ENCODE peak calls at places on chromosomes 12 and 14, in seven cellular contexts. One of them, this sample, is unnamed.

GRCh38 chr14:50249118-50249775 is 17.9 kb upstream of the SOS2 start:
- DNase-seq in GM12878: no peak
- DNase-seq in H1: no peak
- DNase-seq in HepG2: no peak
- DNase-seq in IMR-90: peak; percentile 8
- DNase-seq in K562: no peak
- DNase-seq in SK-N-SH: no peak
- DNase-seq in this sample: no peak

GRCh38 chr12:76010732-76011458 is 20.7 kb downstream of the PHLDA1 start:
- DNase-seq in IMR-90: peak; percentile 35
- DNase-seq in HepG2: peak; percentile 81
- DNase-seq in H1: no peak
- DNase-seq in K562: no peak
- DNase-seq in SK-N-SH: no peak
- DNase-seq in GM12878: no peak
- DNase-seq in this sample: no peak

GRCh38 chr12:28583771-28584261 is 393.6 kb downstream of the CCDC91 start:
- DNase-seq in IMR-90: peak; percentile 34
- DNase-seq in HepG2: no peak
- DNase-seq in SK-N-SH: no peak
- DNase-seq in H1: no peak
- DNase-seq in K562: no peak
- DNase-seq in GM12878: no peak
- DNase-seq in this sample: no peak

GRCh38 chr14:69695664-69696527 is 71.0 kb upstream of the SRSF5 start:
- DNase-seq in SK-N-SH: peak; percentile 67
- DNase-seq in IMR-90: peak; percentile 30
- DNase-seq in HepG2: no peak
- DNase-seq in GM12878: no peak
- DNase-seq in H1: no peak
- DNase-seq in K562: no peak
- DNase-seq in this sample: no peak

GRCh38 chr14:49250517-49250916 is 335.7 kb downstream of the RPS29 start:
- DNase-seq in H1: no peak
- DNase-seq in GM12878: no peak
- DNase-seq in IMR-90: no peak
- DNase-seq in SK-N-SH: no peak
- DNase-seq in HepG2: no peak
- DNase-seq in K562: no peak
- DNase-seq in this sample: no peak

GRCh38 chr12:94168041-94168440 is 19.7 kb downstream of the PLXNC1 start:
- DNase-seq in IMR-90: no peak
- DNase-seq in SK-N-SH: no peak
- DNase-seq in H1: no peak
- DNase-seq in HepG2: no peak
- DNase-seq in GM12878: no peak
- DNase-seq in K562: no peak
- DNase-seq in this sample: no peak

GRCh38 chr12:130424858-130425697 is 87.4 kb downstream of the PIWIL1 start:
- DNase-seq in SK-N-SH: no peak
- DNase-seq in IMR-90: no peak
- DNase-seq in H1: peak; percentile 32
- DNase-seq in GM12878: no peak
- DNase-seq in HepG2: no peak
- DNase-seq in K562: no peak
- DNase-seq in this sample: no peak

GRCh38 chr12:3795096-3795799 is 42.3 kb upstream of the CRACR2A start:
- DNase-seq in IMR-90: no peak
- DNase-seq in K562: no peak
- DNase-seq in GM12878: no peak
- DNase-seq in H1: no peak
- DNase-seq in HepG2: peak; percentile 19
- DNase-seq in SK-N-SH: no peak
- DNase-seq in this sample: no peak

GRCh38 chr14:36317650-36318049 is 2.8 kb downstream of the MBIP start:
- DNase-seq in IMR-90: peak; percentile 11
- DNase-seq in H1: no peak
- DNase-seq in GM12878: no peak
- DNase-seq in SK-N-SH: no peak
- DNase-seq in K562: no peak
- DNase-seq in HepG2: no peak
- DNase-seq in this sample: peak; percentile 5

GRCh38 chr12:12582895-12583303 is 20.2 kb upstream of the DUSP16 start:
- DNase-seq in HepG2: peak; percentile 71
- DNase-seq in SK-N-SH: no peak
- DNase-seq in H1: no peak
- DNase-seq in K562: no peak
- DNase-seq in GM12878: peak; percentile 100
- DNase-seq in IMR-90: peak; percentile 67
- DNase-seq in this sample: peak; percentile 94

GRCh38 chr12:133231001-133231400 is 4.7 kb downstream of the ANHX start:
- DNase-seq in IMR-90: no peak
- DNase-seq in GM12878: no peak
- DNase-seq in K562: no peak
- DNase-seq in H1: no peak
- DNase-seq in HepG2: no peak
- DNase-seq in SK-N-SH: no peak
- DNase-seq in this sample: no peak

GRCh38 chr12:76030378-76031080 is 1.0 kb downstream of the PHLDA1 start:
- DNase-seq in SK-N-SH: peak; percentile 67
- DNase-seq in GM12878: no peak
- DNase-seq in IMR-90: peak; percentile 52
- DNase-seq in K562: no peak
- DNase-seq in H1: peak; percentile 63
- DNase-seq in HepG2: no peak
- DNase-seq in this sample: peak; percentile 70

GRCh38 chr12:15928870-15929571 is 17.9 kb downstream of the DERA start:
- DNase-seq in HepG2: no peak
- DNase-seq in K562: no peak
- DNase-seq in SK-N-SH: no peak
- DNase-seq in GM12878: peak; percentile 34
- DNase-seq in H1: no peak
- DNase-seq in IMR-90: no peak
- DNase-seq in this sample: no peak

GRCh38 chr12:55932546-55932919 is 1.6 kb downstream of the DGKA start:
- DNase-seq in IMR-90: peak; percentile 33
- DNase-seq in H1: no peak
- DNase-seq in SK-N-SH: peak; percentile 44
- DNase-seq in GM12878: no peak
- DNase-seq in K562: no peak
- DNase-seq in HepG2: no peak
- DNase-seq in this sample: no peak

GRCh38 chr12:23921099-23921846 is 28.2 kb downstream of the SOX5 start:
- DNase-seq in IMR-90: peak; percentile 5
- DNase-seq in K562: no peak
- DNase-seq in SK-N-SH: no peak
- DNase-seq in HepG2: no peak
- DNase-seq in H1: no peak
- DNase-seq in GM12878: no peak
- DNase-seq in this sample: no peak

DNA sequence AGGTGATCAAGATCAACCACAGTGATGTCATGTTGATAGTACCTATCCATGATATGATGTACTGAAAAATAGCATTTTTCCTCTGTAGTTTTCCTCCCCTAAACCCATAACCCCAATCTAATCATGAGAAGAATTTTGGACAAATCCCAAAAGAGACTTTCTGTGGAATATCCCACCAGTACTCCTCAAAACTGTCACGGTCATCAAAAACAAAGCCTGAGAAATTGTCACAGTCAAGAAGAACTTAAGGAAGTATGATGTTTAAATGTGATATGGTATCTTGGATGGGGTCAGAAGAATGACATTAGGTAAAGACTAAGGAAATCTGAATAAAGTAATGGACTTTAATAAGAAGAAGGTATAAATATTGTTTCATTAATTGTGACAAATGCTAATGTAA is 248.8 kb downstream of the RMST start:
- DNase-seq in GM12878: no peak
- DNase-seq in SK-N-SH: no peak
- DNase-seq in H1: no peak
- DNase-seq in HepG2: no peak
- DNase-seq in IMR-90: no peak
- DNase-seq in K562: no peak
- DNase-seq in this sample: no peak
- TF ChIP-seq RFX5 in GM12878: no peak
- TF ChIP-seq RFX5 in SK-N-SH: no peak
- TF ChIP-seq RFX5 in H1: no peak
- TF ChIP-seq RFX5 in HepG2: no peak
- TF ChIP-seq RFX5 in IMR-90: no peak
- TF ChIP-seq RFX5 in K562: no peak
- TF ChIP-seq RFX5 in this sample: no peak

DNA sequence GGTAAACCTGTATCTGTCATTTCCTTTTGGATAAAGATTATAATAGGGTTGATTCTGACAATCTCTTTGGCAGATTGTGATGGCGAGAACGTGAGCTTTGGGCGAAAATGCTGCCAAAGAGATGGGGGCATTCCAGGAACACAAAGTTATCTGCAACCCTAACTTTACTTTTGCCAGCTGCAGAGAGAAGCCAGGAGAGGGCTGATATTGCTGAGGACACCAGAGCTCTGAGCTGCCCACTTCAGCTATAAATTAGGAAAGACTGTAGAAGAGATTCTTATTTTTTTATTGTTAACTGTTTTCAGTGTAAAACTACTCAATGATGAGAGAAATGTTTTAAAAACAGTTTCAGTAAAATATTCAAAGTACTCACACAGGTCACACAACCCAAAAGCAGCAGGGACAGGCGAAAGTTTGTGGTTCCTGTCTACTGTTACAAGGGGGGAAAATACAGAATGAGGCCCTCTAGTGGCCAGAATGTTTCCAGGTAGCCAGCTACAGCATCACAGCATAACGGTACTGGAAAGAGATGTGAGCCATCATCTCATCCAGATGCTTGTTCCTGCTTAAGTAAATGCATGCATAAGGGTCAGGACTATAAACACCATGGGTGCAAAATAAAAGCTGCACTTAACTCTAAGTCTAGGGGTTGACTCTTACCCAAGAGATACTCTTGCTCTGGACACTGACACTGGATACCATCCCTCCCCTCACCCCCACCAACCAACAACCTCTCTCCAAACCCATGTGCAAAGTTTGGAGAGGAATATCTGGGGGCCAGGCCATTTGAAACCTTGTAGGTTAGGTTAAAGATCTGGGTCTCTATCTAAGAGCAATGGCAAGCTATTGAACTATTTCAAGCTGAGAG is 498.4 kb downstream of the RMST start:
- DNase-seq in IMR-90: no peak
- DNase-seq in H1: peak; percentile 64
- DNase-seq in SK-N-SH: peak; percentile 19
- DNase-seq in GM12878: peak; percentile 3
- DNase-seq in K562: peak; percentile 29
- DNase-seq in HepG2: peak; percentile 14
- DNase-seq in this sample: peak; percentile 31
- TF ChIP-seq RFX5 in IMR-90: no peak
- TF ChIP-seq RFX5 in H1: no peak
- TF ChIP-seq RFX5 in SK-N-SH: no peak
- TF ChIP-seq RFX5 in GM12878: no peak
- TF ChIP-seq RFX5 in K562: no peak
- TF ChIP-seq RFX5 in HepG2: no peak
- TF ChIP-seq RFX5 in this sample: no peak

DNA sequence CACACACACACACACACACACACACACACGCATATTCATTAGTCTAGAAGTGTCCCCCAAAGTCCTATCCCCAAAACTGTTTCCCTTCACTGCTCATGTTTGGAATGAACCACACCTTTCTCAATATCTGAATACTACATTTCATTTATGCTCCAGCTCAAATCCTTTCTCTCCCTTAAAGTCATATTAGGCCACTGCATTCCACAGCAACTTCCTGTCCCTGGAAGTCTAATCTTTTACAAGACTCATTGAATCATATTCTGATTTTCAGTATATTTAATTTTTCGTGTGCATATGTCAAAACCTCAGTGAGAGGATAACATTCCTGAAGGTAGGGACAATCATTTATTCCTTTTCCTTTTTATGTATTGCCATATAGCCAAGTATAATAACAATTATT is 155.6 kb upstream of the LMNTD1 start:
- DNase-seq in SK-N-SH: no peak
- DNase-seq in GM12878: no peak
- DNase-seq in HepG2: no peak
- DNase-seq in K562: no peak
- DNase-seq in IMR-90: no peak
- DNase-seq in H1: no peak
- DNase-seq in this sample: no peak
- TF ChIP-seq RFX5 in SK-N-SH: no peak
- TF ChIP-seq RFX5 in GM12878: no peak
- TF ChIP-seq RFX5 in HepG2: no peak
- TF ChIP-seq RFX5 in K562: no peak
- TF ChIP-seq RFX5 in IMR-90: no peak
- TF ChIP-seq RFX5 in H1: no peak
- TF ChIP-seq RFX5 in this sample: no peak

GRCh38 chr12:1803736-1804135 is 16.6 kb upstream of the LRTM2 start:
- DNase-seq in K562: no peak
- DNase-seq in GM12878: no peak
- DNase-seq in H1: no peak
- DNase-seq in SK-N-SH: peak; percentile 14
- DNase-seq in IMR-90: no peak
- DNase-seq in HepG2: no peak
- DNase-seq in this sample: no peak

GRCh38 chr12:1800646-1801284 is 19.6 kb upstream of the LRTM2 start:
- DNase-seq in IMR-90: peak; percentile 54
- DNase-seq in GM12878: no peak
- DNase-seq in K562: no peak
- DNase-seq in SK-N-SH: peak; percentile 68
- DNase-seq in HepG2: peak; percentile 37
- DNase-seq in H1: peak; percentile 68
- DNase-seq in this sample: peak; percentile 37

GRCh38 chr12:1799882-1800645 is 20.3 kb upstream of the LRTM2 start:
- DNase-seq in H1: no peak
- DNase-seq in GM12878: no peak
- DNase-seq in SK-N-SH: peak; percentile 18
- DNase-seq in K562: no peak
- DNase-seq in IMR-90: no peak
- DNase-seq in HepG2: no peak
- DNase-seq in this sample: no peak

GRCh38 chr12:1799068-1799881 is 21.1 kb upstream of the LRTM2 start:
- DNase-seq in K562: no peak
- DNase-seq in GM12878: no peak
- DNase-seq in SK-N-SH: peak; percentile 11
- DNase-seq in HepG2: no peak
- DNase-seq in IMR-90: no peak
- DNase-seq in H1: no peak
- DNase-seq in this sample: no peak

DNA sequence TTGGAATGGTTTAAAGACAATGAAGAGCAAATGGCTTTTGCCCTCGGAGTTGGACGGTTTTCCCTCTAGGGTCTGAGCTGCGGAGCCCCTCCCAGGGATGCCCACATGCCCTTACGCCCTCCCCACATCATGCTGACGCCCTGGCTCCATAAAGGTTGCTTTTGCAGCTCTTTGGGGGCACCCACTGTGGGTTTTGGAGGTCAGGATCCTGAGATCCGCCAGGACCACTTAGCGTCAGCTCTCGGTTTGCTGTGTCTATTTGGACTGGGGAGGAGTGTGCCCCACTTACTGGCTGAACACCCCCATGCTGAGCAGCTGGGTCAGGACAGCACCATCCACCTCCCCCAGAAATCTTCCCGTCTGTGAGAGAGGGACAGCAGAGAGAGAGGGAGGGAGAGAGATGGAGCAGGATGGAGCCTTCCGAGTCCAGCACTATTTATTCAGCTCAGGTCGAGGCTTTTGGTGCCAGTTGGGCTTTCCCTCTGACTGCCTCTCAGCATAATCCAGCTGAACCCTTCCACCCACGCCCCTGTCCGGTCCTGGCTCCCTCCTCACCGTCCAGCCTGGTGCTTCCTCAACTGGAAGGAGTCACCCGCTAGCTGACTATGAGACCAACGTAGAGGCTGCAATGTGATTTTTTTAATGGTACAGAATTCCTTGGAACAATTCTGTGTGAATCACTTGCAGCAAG is 18.9 kb upstream of the LRTM2 start:
- DNase-seq in HepG2: no peak
- DNase-seq in GM12878: no peak
- DNase-seq in IMR-90: peak; percentile 29
- DNase-seq in SK-N-SH: peak; percentile 20
- DNase-seq in H1: no peak
- DNase-seq in K562: no peak
- DNase-seq in this sample: no peak
- TF ChIP-seq RFX5 in HepG2: no peak
- TF ChIP-seq RFX5 in GM12878: no peak
- TF ChIP-seq RFX5 in IMR-90: no peak
- TF ChIP-seq RFX5 in SK-N-SH: no peak
- TF ChIP-seq RFX5 in H1: no peak
- TF ChIP-seq RFX5 in K562: no peak
- TF ChIP-seq RFX5 in this sample: no peak